ENCODE peak calls at places on chromosomes 4 and X, in nine cellular contexts. U is transverse colon, E is tibial nerve, T is HCT116, M is ovary, S is A549, C is heart left ventricle, W is endothelial cell of umbilical vein, H is right lobe of liver. R is an unnamed sample.

GRCh38 chr4:123477804-123478209 is 81.2 kb downstream of the SPRY1 start:
- DNase-seq in H (no peak), T (no peak), S (no peak), C (peak; percentile 30), U (peak; percentile 10), E (no peak), W (peak; percentile 4), M (no peak), R (no peak)

GRCh38 chr4:95572304-95572991 is 23.7 kb upstream of the UNC5C start:
- DNase-seq in U (peak; percentile 25), E (peak; percentile 17), S (no peak), C (peak; percentile 35), H (peak; percentile 56), T (no peak), M (no peak), W (peak; percentile 77), R (no peak)

GRCh38 chr4:8238061-8238511 is 31.5 kb upstream of the HTRA3 start:
- DNase-seq in C (no peak), T (no peak), U (peak; percentile 67), W (no peak), S (no peak), M (no peak), E (no peak), H (peak; percentile 51), R (no peak)

GRCh38 chr4:186137193-186137792 is 32.8 kb downstream of the FAM149A start:
- DNase-seq in U (no peak), M (no peak), C (no peak), W (peak; percentile 15), E (no peak), T (peak; percentile 12), S (peak; percentile 11), H (no peak), R (no peak)

GRCh38 chr4:145307120-145307519 is 126.7 kb upstream of the OTUD4 start:
- DNase-seq in C (no peak), H (no peak), W (peak; percentile 11), U (no peak), E (no peak), M (no peak), S (no peak), T (no peak), R (no peak)

GRCh38 chr4:159003420-159004253 is 99.2 kb upstream of the RAPGEF2 start:
- DNase-seq in U (no peak), H (no peak), T (no peak), E (no peak), S (no peak), M (no peak), C (no peak), W (peak; percentile 81), R (no peak)

GRCh38 chr4:168724960-168725359 is 228.1 kb downstream of the PALLD start:
- DNase-seq in T (no peak), U (no peak), C (no peak), S (no peak), W (no peak), H (no peak), M (no peak), E (no peak), R (no peak)

GRCh38 chr4:123804171-123804721 is 407.7 kb downstream of the SPRY1 start:
- DNase-seq in S (no peak), C (no peak), M (no peak), T (no peak), H (no peak), E (no peak), W (no peak), U (no peak), R (no peak)

GRCh38 chr4:153651041-153651960 is 32.8 kb upstream of the TLR2 start:
- DNase-seq in C (peak; percentile 64), H (no peak), M (no peak), E (peak; percentile 28), W (no peak), T (no peak), S (no peak), U (peak; percentile 28), R (no peak)

GRCh38 chrX:8823698-8824097 is 22.5 kb upstream of the FAM9A start:
- DNase-seq in T (no peak), H (no peak), M (no peak), W (no peak), U (no peak), E (no peak), C (no peak), S (no peak), R (no peak)

GRCh38 chrX:22950278-22951266 is 49.2 kb upstream of the DDX53 start:
- DNase-seq in T (no peak), H (no peak), W (peak; percentile 58), C (no peak), S (peak; percentile 68), E (no peak), U (no peak), M (peak; percentile 55), R (peak; percentile 4)

GRCh38 chrX:51894697-51895336 is 1.4 kb downstream of the MAGED1 start:
- DNase-seq in E (no peak), U (peak; percentile 27), T (no peak), S (no peak), C (peak; percentile 35), W (peak; percentile 25), H (peak; percentile 54), M (peak; percentile 20), R (no peak)

GRCh38 chr4:86401826-86402225 is 42.0 kb upstream of the MAPK10 start:
- DNase-seq in M (no peak), W (no peak), T (no peak), H (no peak), S (no peak), C (no peak), U (no peak), E (no peak), R (no peak)

GRCh38 chr4:156193116-156193515 is 239.4 kb upstream of the CTSO start:
- DNase-seq in H (no peak), S (no peak), E (no peak), M (no peak), U (no peak), T (no peak), C (no peak), W (peak; percentile 54), R (no peak)

GRCh38 chrX:72121381-72121780 is 10.3 kb downstream of the RTL5 start:
- DNase-seq in T (no peak), H (no peak), S (no peak), W (peak; percentile 68), C (peak; percentile 73), U (peak; percentile 42), M (no peak), E (peak; percentile 45), R (no peak)

DNA sequence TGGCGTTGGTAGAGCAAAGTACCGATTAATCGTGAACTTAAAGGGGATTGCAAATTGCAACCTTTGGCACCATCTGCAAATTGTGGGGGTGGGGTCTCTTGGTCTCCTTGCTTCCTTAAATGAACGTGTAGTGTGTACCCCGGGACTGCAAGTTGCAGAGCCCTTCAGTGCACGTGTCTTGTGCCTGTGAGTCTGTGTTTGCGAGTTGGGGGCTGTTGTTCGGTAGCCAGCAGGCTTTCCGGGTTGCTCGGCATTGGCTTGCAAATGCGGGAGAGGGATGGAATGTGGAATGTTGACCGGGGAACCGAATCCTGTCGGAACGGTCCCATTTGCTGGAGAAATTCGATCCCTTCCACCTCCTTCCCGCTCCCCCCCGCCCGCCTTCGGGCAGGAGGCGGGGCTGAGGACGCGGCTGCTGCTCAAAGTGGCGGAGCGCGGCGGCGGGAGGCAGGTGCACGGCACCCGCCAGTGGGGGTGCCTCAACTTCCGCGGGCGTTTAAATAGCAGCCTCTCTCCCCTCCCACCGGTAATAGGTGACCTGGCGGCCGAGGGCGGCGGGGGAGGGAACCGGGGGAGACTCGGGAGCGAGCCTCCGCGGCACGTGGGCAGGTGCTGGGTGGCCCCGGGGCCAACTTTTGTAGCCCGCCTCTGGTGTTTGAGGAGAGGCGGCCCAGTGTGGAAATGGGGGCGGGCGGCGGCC is 1.5 kb downstream of the JADE1 start:
- DNase-seq in U (peak; percentile 85), S (peak; percentile 88), C (peak; percentile 76), H (peak; percentile 92), W (peak; percentile 89), M (peak; percentile 82), E (peak; percentile 77), T (peak; percentile 61), R (peak; percentile 54)
- TF ChIP-seq POLR2A in U (peak; percentile 23), S (peak; percentile 44), C (peak; percentile 41), H (peak; percentile 71), W (peak; percentile 68), M (peak; percentile 75), E (peak; percentile 64), T (no peak), R (peak; percentile 54)

GRCh38 chrX:109733658-109734022 is 583 bp upstream of the ACSL4 start:
- DNase-seq in H (no peak), T (no peak), U (no peak), C (no peak), S (no peak), M (no peak), W (no peak), E (no peak), R (no peak)

GRCh38 chrX:109735241-109735744 is 2.2 kb upstream of the ACSL4 start:
- DNase-seq in W (no peak), E (no peak), M (no peak), U (no peak), T (no peak), S (no peak), H (no peak), C (no peak), R (no peak)

GRCh38 chrX:109732319-109732779 is 708 bp downstream of the ACSL4 start:
- DNase-seq in M (no peak), H (no peak), C (no peak), U (no peak), E (no peak), T (no peak), W (peak; percentile 62), S (peak; percentile 7), R (peak; percentile 9)

GRCh38 chrX:109732780-109733657 is at the start of gene ACSL4:
- DNase-seq in M (peak; percentile 88), E (peak; percentile 56), U (peak; percentile 87), W (peak; percentile 82), C (peak; percentile 92), S (peak; percentile 79), T (peak; percentile 42), H (peak; percentile 93), R (peak; percentile 56)
- TF ChIP-seq POLR2A in M (peak; percentile 65), E (peak; percentile 80), U (peak; percentile 51), W (peak; percentile 83), C (peak; percentile 70), S (no peak), T (peak; percentile 13), H (peak; percentile 58), R (peak; percentile 69)

DNA sequence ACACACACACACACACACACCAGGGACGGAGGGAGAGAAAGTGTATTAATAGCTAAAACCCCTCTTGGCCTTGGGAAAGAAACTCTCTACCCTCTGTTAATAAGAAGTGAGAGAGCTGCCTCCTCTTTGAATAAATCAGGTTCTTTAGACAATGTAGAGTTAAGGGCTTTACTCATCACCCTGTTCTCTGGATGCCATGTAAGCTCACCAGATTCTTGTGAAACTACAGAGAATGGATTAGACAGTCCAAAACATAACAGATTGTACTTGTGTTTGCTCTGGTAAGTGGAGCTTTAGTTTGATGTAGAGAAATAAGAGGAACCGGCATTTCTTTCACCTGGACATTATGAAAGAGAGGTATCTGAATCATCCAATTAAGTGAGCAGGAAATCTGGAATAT is 263.2 kb downstream of the DMD start:
- DNase-seq in T (no peak), U (no peak), M (no peak), E (no peak), W (no peak), C (no peak), S (no peak), H (no peak), R (no peak)
- TF ChIP-seq POLR2A in T (no peak), U (no peak), M (no peak), E (no peak), W (no peak), C (no peak), S (no peak), H (no peak), R (no peak)

DNA sequence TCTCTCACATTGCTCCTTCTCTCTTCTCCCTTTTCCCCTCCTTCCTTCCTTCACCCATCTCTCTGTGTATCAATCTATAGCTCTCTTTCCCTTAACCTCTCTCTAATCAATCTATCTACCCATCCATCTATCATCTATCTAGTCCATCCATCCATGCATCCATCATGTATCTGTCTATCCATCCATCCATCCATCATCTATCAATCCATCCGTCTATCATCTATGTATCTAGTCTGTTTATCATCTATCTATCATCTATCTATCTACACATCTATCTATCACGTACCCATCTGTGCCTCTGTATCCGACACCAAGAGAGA is 307.5 kb downstream of the DHRSX start:
- DNase-seq in S (no peak), T (no peak), C (no peak), U (no peak), H (no peak), W (no peak), M (no peak), E (no peak), R (no peak)
- TF ChIP-seq POLR2A in S (no peak), T (no peak), C (no peak), U (no peak), H (no peak), W (no peak), M (no peak), E (no peak), R (no peak)

R was measured in H54.